ENCODE peak calls at places on chromosome 18, in eight cellular contexts. Z is GM23338, Y is lower leg skin, L is occipital lobe, E is anterior cingulate cortex, T is transverse colon, U is tibial nerve, R is iris pigment epithelial cell. N is an unnamed sample.

GRCh38 chr18:39424261-39424660 is 1858.7 kb upstream of the CELF4 start:
- DNase-seq in Z (no peak), Y (no peak), L (no peak), E (no peak), T (no peak), U (no peak), R (no peak), N (no peak)

GRCh38 chr18:63322908-63323634 is 3.5 kb upstream of the BCL2 start:
- DNase-seq in Z (peak), Y (no peak), L (peak), E (peak), T (peak), U (peak), R (peak), N (peak)

GRCh38 chr18:78741381-78742340 is 238.0 kb upstream of the SALL3 start:
- DNase-seq in Z (no peak), Y (peak), L (no peak), E (no peak), T (no peak), U (no peak), R (no peak), N (no peak)

GRCh38 chr18:74906189-74906588 is 302.8 kb downstream of the PTGR3 start:
- DNase-seq in Z (no peak), Y (no peak), L (no peak), E (no peak), T (peak), U (no peak), R (peak), N (peak)

GRCh38 chr18:76518543-76519155 is 23.6 kb upstream of the ZNF516 start:
- DNase-seq in Z (peak), Y (peak), L (no peak), E (no peak), T (peak), U (peak), R (peak), N (peak)

GRCh38 chr18:48859311-48860275 is 91.2 kb downstream of the SMAD7 start:
- DNase-seq in Z (peak), Y (no peak), L (peak), E (peak), T (no peak), U (no peak), R (no peak), N (no peak)

GRCh38 chr18:46341989-46342525 is 237.9 kb downstream of the HAUS1 start:
- DNase-seq in Z (no peak), Y (no peak), L (no peak), E (no peak), T (no peak), U (no peak), R (no peak), N (no peak)

GRCh38 chr18:56702946-56703345 is 51.8 kb downstream of the WDR7 start:
- DNase-seq in Z (peak), Y (no peak), L (no peak), E (no peak), T (no peak), U (peak), R (peak), N (peak)

GRCh38 chr18:64409511-64409910 is 260.6 kb upstream of the LINC00305 start:
- DNase-seq in Z (peak), Y (no peak), L (no peak), E (no peak), T (no peak), U (no peak), R (no peak), N (no peak)

GRCh38 chr18:53862921-53863320 is 361.5 kb downstream of the MBD2 start:
- DNase-seq in Z (no peak), Y (no peak), L (no peak), E (no peak), T (no peak), U (no peak), R (no peak), N (no peak)

GRCh38 chr18:37299471-37300304 is 265.9 kb downstream of the CELF4 start:
- DNase-seq in Z (peak), Y (peak), L (peak), E (peak), T (peak), U (peak), R (peak), N (peak)

N was measured in fibroblast of villous mesenchyme.